ENCODE peak calls at places on chromosomes 3 and 15, in seven cellular contexts. Y is GM12892; X is memory B cell; D is mesenteric fat pad; W is RWPE1; L is caudate nucleus; S is activated CD8-positive, alpha-beta memory T cell treated with anti-CD3 and anti-CD28 coated beads, Interleukin-2, amount 10 ng/mL, durations not matched to agents 7 days and 5 days. V is an unnamed sample.

GRCh38 chr3:157317895-157318294 is 118.8 kb upstream of the PTX3 start:
- DNase-seq in Y (no peak), X (no peak), D (no peak), W (no peak), L (no peak), S (no peak), V (peak; percentile 7)

GRCh38 chr15:31080618-31081017 is 20.9 kb downstream of the TRPM1 start:
- DNase-seq in Y (no peak), X (peak; percentile 11), D (no peak), W (peak; percentile 68), L (no peak), S (peak; percentile 46), V (no peak)

GRCh38 chr3:11509175-11510000 is 134.3 kb downstream of the VGLL4 start:
- DNase-seq in Y (no peak), X (no peak), D (no peak), W (no peak), L (no peak), S (no peak), V (peak; percentile 40)

GRCh38 chr15:59933607-59934006 is 70.5 kb upstream of the FOXB1 start:
- DNase-seq in Y (no peak), X (no peak), D (no peak), W (peak; percentile 8), L (no peak), S (no peak), V (no peak)

GRCh38 chr3:113156816-113157333 is 54.5 kb upstream of the BOC start:
- DNase-seq in Y (no peak), X (no peak), D (no peak), W (no peak), L (no peak), S (no peak), V (no peak)

GRCh38 chr3:196339044-196339443 is 856 bp upstream of the TM4SF19 start:
- DNase-seq in Y (no peak), X (no peak), D (no peak), W (no peak), L (no peak), S (no peak), V (no peak)

GRCh38 chr3:32460031-32460749 is 42.5 kb downstream of the CMTM6 start:
- DNase-seq in Y (peak; percentile 51), X (peak; percentile 82), D (no peak), W (no peak), L (no peak), S (peak; percentile 92), V (peak; percentile 58)

GRCh38 chr3:134307425-134307824 is 56.8 kb upstream of the RYK start:
- DNase-seq in Y (no peak), X (no peak), D (no peak), W (no peak), L (no peak), S (no peak), V (no peak)

GRCh38 chr3:58998476-58999117 is 51.2 kb downstream of the CFAP20DC start:
- DNase-seq in Y (no peak), X (no peak), D (no peak), W (peak; percentile 94), L (no peak), S (peak; percentile 48), V (peak; percentile 100)